ENCODE peak calls at places on chromosomes 16 and 17, in ten cellular contexts. T is T-helper 9 cell, F is AG04450, C is T47D, N is foreskin fibroblast, R is mucosa of descending colon, Q is iris pigment epithelial cell, V is astrocyte of the cerebellum, A is mesothelial cell of epicardium, D is cardiac fibroblast. K is an unnamed sample.

GRCh38 chr17:63646492-63646815 is 24.2 kb downstream of the MAP3K3 start:
- DNase-seq in C (no peak), A (no peak), R (no peak), V (no peak), F (no peak), D (no peak), N (no peak), T (no peak), Q (no peak), K (no peak)

GRCh38 chr17:44086364-44087311 is 16.1 kb downstream of the G6PC3 start:
- DNase-seq in Q (peak; percentile 82), F (peak; percentile 75), C (no peak), N (peak; percentile 96), V (peak; percentile 64), D (peak; percentile 80), T (no peak), A (peak; percentile 47), R (no peak), K (peak; percentile 92)

GRCh38 chr17:18182978-18183333 is 672 bp upstream of the ALKBH5 start:
- DNase-seq in D (peak; percentile 93), T (peak; percentile 72), A (peak; percentile 60), N (peak; percentile 93), R (peak; percentile 92), C (peak; percentile 52), F (peak; percentile 34), Q (no peak), V (peak; percentile 29), K (peak; percentile 80)

GRCh38 chr16:86901483-86901882 is 323.1 kb downstream of the FOXL1 start:
- DNase-seq in A (no peak), Q (peak; percentile 75), V (no peak), T (no peak), R (no peak), F (no peak), N (peak; percentile 56), C (no peak), D (peak; percentile 35), K (peak; percentile 60)

GRCh38 chr16:52535076-52535475 is 11.9 kb downstream of the TOX3 start:
- DNase-seq in R (no peak), N (no peak), C (no peak), D (no peak), A (no peak), V (no peak), F (no peak), T (no peak), Q (no peak), K (no peak)

GRCh38 chr17:42422412-42422957 is 571 bp downstream of the CAVIN1 start:
- DNase-seq in Q (peak; percentile 57), N (peak; percentile 61), C (peak; percentile 49), V (no peak), D (peak; percentile 35), T (no peak), A (no peak), F (no peak), R (peak; percentile 58), K (no peak)

GRCh38 chr16:15572329-15573001 is 70.5 kb downstream of the MARF1 start:
- DNase-seq in N (peak; percentile 85), D (peak; percentile 69), A (no peak), Q (peak; percentile 88), F (peak; percentile 20), R (no peak), C (no peak), T (no peak), V (peak; percentile 46), K (peak; percentile 57)

GRCh38 chr17:49968380-49969133 is 433 bp upstream of the DLX4 start:
- DNase-seq in T (peak; percentile 47), F (no peak), A (peak; percentile 66), C (peak; percentile 99), N (peak; percentile 80), D (peak; percentile 79), V (no peak), R (peak; percentile 80), Q (peak; percentile 64), K (peak; percentile 71)

GRCh38 chr16:58393138-58393504 is 850 bp downstream of the GINS3 start:
- DNase-seq in D (peak; percentile 15), F (no peak), Q (peak; percentile 9), C (peak; percentile 17), V (no peak), R (no peak), T (no peak), N (peak; percentile 20), A (no peak), K (no peak)

GRCh38 chr17:9999948-10000695 is 95.1 kb upstream of the RCVRN start:
- DNase-seq in Q (no peak), V (no peak), T (no peak), A (no peak), D (no peak), F (no peak), R (no peak), N (no peak), C (no peak), K (no peak)

GRCh38 chr17:39863244-39863917 is 731 bp downstream of the IKZF3 start:
- DNase-seq in D (no peak), T (no peak), A (no peak), V (no peak), N (no peak), R (no peak), Q (no peak), C (no peak), F (no peak), K (no peak)

GRCh38 chr16:67174706-67175231 is 4.4 kb downstream of the NOL3 start:
- DNase-seq in A (no peak), D (no peak), T (no peak), N (no peak), V (no peak), Q (no peak), R (no peak), F (no peak), C (no peak), K (no peak)

GRCh38 chr16:75304521-75305363 is 53.3 kb upstream of the BCAR1 start:
- DNase-seq in N (peak; percentile 90), F (no peak), Q (peak; percentile 98), T (no peak), D (peak; percentile 93), R (peak; percentile 82), C (no peak), V (peak; percentile 76), A (no peak), K (peak; percentile 19)

GRCh38 chr17:2899911-2900310 is 103.7 kb downstream of the RAP1GAP2 start:
- DNase-seq in C (no peak), R (no peak), A (no peak), Q (no peak), D (no peak), F (no peak), T (no peak), V (no peak), N (no peak), K (no peak)

GRCh38 chr17:10071141-10071540 is 127.3 kb downstream of the GAS7 start:
- DNase-seq in F (no peak), A (no peak), R (no peak), Q (peak; percentile 15), D (no peak), T (no peak), C (no peak), V (no peak), N (peak; percentile 17), K (no peak)

GRCh38 chr17:51487947-51488346 is 227.6 kb downstream of the UTP18 start:
- DNase-seq in T (peak; percentile 3), N (no peak), F (no peak), C (no peak), R (no peak), D (no peak), Q (no peak), V (no peak), A (no peak), K (peak; percentile 56)

GRCh38 chr17:42402121-42402516 is 13.9 kb upstream of the STAT3 start:
- DNase-seq in D (no peak), R (no peak), V (no peak), Q (no peak), F (no peak), C (no peak), N (peak; percentile 50), A (no peak), T (no peak), K (no peak)

GRCh38 chr17:38852771-38853291 is 690 bp downstream of the RPL23 start:
- DNase-seq in F (no peak), T (no peak), V (no peak), N (no peak), R (no peak), Q (no peak), D (no peak), A (no peak), C (no peak), K (no peak)